ENCODE peak calls at places on chromosomes 13 and 19, in six cellular contexts. Q is left ventricle myocardium inferior, O is vagina, I is heart right ventricle, E is fibroblast of pulmonary artery, C is pancreas. R is an unnamed sample.

GRCh38 chr19:9009935-9010651 is at the start of gene MUC16:
- DNase-seq in Q (no peak), O (no peak), I (no peak), E (no peak), C (no peak), R (no peak)

GRCh38 chr13:45219938-45220375 is 19.1 kb upstream of the KCTD4 start:
- DNase-seq in Q (no peak), O (no peak), I (no peak), E (peak; percentile 68), C (no peak), R (peak; percentile 79)

GRCh38 chr19:10114651-10115391 is 3.3 kb downstream of the P2RY11 start:
- DNase-seq in Q (no peak), O (peak; percentile 86), I (no peak), E (no peak), C (peak; percentile 52), R (no peak)

GRCh38 chr13:93446256-93446655 is 219.6 kb downstream of the GPC6 start:
- DNase-seq in Q (no peak), O (no peak), I (no peak), E (no peak), C (no peak), R (no peak)

GRCh38 chr19:35314031-35314430 is 15.0 kb upstream of the CD22 start:
- DNase-seq in Q (no peak), O (no peak), I (no peak), E (no peak), C (no peak), R (no peak)

GRCh38 chr13:79314652-79315051 is 91.4 kb downstream of the RBM26 start:
- DNase-seq in Q (no peak), O (no peak), I (no peak), E (no peak), C (no peak), R (no peak)

GRCh38 chr19:56309511-56310185 is 5.0 kb downstream of the ZSCAN5A start:
- DNase-seq in Q (peak; percentile 41), O (no peak), I (no peak), E (peak; percentile 40), C (peak; percentile 40), R (no peak)

GRCh38 chr13:22801402-22802003 is 379.3 kb upstream of the SGCG start:
- DNase-seq in Q (no peak), O (no peak), I (no peak), E (peak; percentile 20), C (no peak), R (no peak)

GRCh38 chr13:34294483-34295129 is 476.7 kb downstream of the RFC3 start:
- DNase-seq in Q (peak; percentile 18), O (no peak), I (peak; percentile 9), E (peak; percentile 10), C (no peak), R (no peak)

GRCh38 chr19:24062222-24062621 is 24.8 kb upstream of the ZNF254 start:
- DNase-seq in Q (no peak), O (no peak), I (no peak), E (no peak), C (no peak), R (no peak)
- TF ChIP-seq CTCF in Q (no peak), O (no peak), I (no peak), E (no peak), C (no peak), R (no peak)

GRCh38 chr19:49355890-49356289 is 6.3 kb downstream of the TEAD2 start:
- DNase-seq in Q (peak; percentile 36), O (no peak), I (no peak), E (peak; percentile 76), C (no peak), R (peak; percentile 43)

GRCh38 chr19:49361438-49362047 is 673 bp downstream of the TEAD2 start:
- DNase-seq in Q (peak; percentile 85), O (no peak), I (peak; percentile 92), E (peak; percentile 88), C (peak; percentile 83), R (peak; percentile 63)

GRCh38 chr19:49359851-49360845 is 2.1 kb downstream of the TEAD2 start:
- DNase-seq in Q (no peak), O (no peak), I (no peak), E (no peak), C (no peak), R (no peak)

GRCh38 chr19:49356382-49356781 is 5.8 kb downstream of the TEAD2 start:
- DNase-seq in Q (no peak), O (no peak), I (no peak), E (no peak), C (no peak), R (no peak)

DNA sequence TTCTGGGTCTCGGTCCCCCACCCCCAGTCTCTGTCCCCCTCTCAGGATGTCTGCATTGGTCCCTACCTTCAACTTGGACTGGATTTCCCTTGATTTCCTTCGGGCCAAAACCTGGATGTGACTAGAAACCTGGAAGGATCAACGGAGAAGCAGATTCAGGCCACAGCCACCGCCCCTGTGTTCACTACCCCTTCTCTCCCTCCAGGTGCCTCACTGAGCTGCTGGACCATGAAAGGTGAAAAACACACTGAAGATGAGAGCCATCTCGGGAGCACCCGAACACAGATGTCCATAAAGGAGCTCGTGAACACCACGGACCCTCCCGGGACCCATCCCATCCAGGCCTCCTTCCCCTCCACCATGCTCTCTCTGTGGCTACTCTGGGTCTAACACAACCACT is 5.0 kb downstream of the TEAD2 start:
- DNase-seq in Q (no peak), O (no peak), I (no peak), E (no peak), C (no peak), R (no peak)
- TF ChIP-seq CTCF in Q (no peak), O (no peak), I (no peak), E (no peak), C (no peak), R (no peak)

GRCh38 chr13:64817721-64818120 is 2412.4 kb downstream of the PCDH9 start:
- DNase-seq in Q (no peak), O (no peak), I (no peak), E (peak; percentile 36), C (no peak), R (no peak)

DNA sequence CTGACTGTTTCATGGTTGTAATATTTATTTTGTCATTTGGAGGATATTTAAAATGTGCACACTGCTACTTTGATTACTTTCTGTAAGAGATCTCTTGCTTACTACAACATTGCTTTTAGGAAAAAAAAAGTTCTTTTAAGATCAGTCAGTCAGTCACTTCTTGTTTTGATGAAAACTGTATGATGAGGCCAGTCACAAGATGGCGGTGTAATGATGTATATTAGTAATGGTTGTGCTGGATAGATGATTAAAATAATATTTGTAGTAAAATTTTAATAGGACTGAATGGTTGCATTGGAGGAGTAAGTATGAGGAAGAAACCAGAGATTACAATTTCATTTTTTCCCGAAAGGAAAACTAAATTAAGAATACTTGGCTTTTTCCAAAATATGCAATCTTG is 2411.1 kb downstream of the PCDH9 start:
- DNase-seq in Q (no peak), O (no peak), I (no peak), E (peak; percentile 30), C (no peak), R (no peak)
- TF ChIP-seq CTCF in Q (no peak), O (no peak), I (no peak), E (no peak), C (no peak), R (no peak)

GRCh38 chr19:52369463-52370340 is at the start of gene ZNF880:
- DNase-seq in Q (peak; percentile 95), O (peak; percentile 88), I (peak; percentile 95), E (peak; percentile 94), C (peak; percentile 89), R (peak; percentile 46)
- TF ChIP-seq CTCF in Q (no peak), O (no peak), I (no peak), E (no peak), C (no peak), R (no peak)

DNA sequence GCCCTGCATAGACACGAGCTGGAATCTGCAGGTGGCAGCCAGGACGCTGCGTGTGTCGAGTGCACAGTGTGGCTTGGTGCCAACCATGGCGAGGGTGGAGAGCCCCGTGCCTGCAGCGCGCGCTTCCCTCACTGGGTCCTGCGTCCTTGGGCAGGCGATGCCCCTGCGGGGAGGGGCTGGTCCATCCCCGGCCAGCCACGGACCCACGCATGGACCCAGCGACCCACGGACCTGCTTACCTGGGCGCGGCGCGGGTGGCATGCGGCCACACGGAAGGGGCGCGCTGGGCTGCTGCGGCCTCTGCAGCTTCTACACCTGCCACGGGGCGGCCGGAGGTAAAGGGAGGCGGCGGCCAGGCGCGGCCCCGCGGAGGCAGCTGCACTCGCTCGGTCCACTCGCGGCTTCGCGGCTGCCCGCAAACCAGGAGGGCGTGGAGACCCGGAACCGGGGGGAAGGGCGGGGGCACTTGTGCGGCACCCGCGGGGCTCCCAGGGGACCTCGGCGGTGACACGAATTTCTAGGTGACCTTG is 569 bp upstream of the MCF2L start:
- DNase-seq in Q (peak; percentile 55), O (no peak), I (no peak), E (no peak), C (peak; percentile 80), R (no peak)
- TF ChIP-seq CTCF in Q (peak; percentile 27), O (no peak), I (no peak), E (no peak), C (no peak), R (no peak)

DNA sequence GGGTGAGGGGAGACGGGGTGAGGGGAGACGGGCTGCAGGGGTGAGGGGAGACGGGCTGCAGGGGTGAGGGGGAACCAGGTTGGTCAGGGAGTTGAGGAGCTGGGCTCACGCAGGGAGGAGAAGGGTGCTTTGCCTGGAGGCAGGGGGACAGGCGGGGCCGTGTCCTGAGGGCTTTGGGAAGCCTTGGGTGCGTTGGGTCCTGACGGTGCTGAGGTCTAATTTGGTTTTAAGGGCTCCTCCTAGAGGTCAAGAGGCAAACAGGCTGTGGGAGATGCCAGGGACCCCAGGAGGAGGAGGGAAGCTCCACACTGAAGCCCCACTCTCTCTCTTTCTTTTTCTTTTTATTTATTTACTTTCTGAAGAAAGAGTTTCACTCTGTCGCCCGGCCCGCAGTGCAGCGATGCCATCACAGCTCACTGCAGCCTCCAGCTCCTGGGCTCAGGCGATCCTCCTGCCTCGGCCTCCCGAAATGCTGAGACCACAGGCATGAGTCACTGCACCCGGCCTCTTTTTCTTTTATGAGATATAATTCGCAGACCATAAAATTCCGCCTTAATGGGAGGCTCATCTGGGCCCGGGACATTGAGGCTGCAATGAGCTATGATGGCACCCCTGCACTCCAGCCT is 9.3 kb upstream of the MISP start:
- DNase-seq in Q (no peak), O (no peak), I (no peak), E (no peak), C (no peak), R (no peak)
- TF ChIP-seq CTCF in Q (peak; percentile 21), O (no peak), I (no peak), E (peak; percentile 26), C (no peak), R (peak; percentile 28)

DNA sequence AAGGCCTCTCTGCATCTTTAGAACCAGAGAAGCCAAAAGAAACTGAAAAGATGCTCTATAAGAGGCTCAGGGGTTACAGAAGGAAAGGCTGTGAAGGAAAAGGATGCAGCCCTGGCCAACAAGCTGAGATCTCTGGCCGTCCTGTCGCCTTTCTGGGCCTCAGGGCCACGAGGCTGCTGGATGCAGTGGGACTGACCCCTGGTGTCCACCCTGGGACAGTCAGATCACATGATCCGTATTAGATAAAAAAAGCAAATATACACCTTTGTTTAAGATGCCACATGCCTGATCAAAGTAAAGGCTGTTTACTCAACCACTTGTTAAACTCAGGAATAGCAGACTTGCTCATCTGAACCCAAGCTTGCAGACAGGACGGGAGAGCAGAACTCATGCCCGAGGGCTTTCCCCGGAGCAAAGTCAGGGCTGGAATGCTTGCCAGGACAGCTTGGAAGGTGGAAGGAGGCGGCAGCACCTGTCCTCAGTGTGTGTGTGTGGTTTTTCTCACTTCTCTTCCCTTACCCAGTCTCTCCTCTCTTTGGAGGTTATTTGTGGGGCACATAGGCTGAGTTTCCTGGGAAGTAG is 206.5 kb upstream of the TSHZ3 start:
- DNase-seq in Q (no peak), O (no peak), I (no peak), E (no peak), C (no peak), R (no peak)
- TF ChIP-seq CTCF in Q (no peak), O (no peak), I (no peak), E (no peak), C (no peak), R (no peak)

R was measured in HFF-Myc.